ENCODE peak calls at places on chromosomes 3 and 15, in five cellular contexts. S is mesendoderm, Z is neuronal stem cell, I is IMR-90, E is H9. Y is an unnamed sample.

GRCh38 chr3:4976109-4976508 is 3.1 kb upstream of the BHLHE40 start:
- DNase-seq in Z (no peak), I (peak), E (peak), S (peak), Y (peak)

GRCh38 chr3:149717391-149718056 is 34.8 kb downstream of the COMMD2 start:
- DNase-seq in Z (peak), S (peak), I (peak), E (peak), Y (no peak)

GRCh38 chr3:195096484-195097330 is 174.3 kb downstream of the XXYLT1 start:
- DNase-seq in S (no peak), I (no peak), E (no peak), Z (no peak), Y (no peak)

GRCh38 chr3:141998674-141999290 is 122.3 kb downstream of the ATP1B3 start:
- DNase-seq in S (no peak), E (no peak), Z (no peak), I (peak), Y (no peak)

GRCh38 chr15:53918180-53919079 is 59.8 kb upstream of the UNC13C start:
- DNase-seq in I (no peak), S (peak), Z (no peak), E (no peak), Y (no peak)

GRCh38 chr3:65975031-65975430 is 63.7 kb downstream of the MAGI1 start:
- DNase-seq in S (no peak), Z (no peak), I (no peak), E (no peak), Y (no peak)

GRCh38 chr3:69763976-69764851 is 24.9 kb downstream of the MITF start:
- DNase-seq in S (no peak), E (no peak), Z (no peak), I (no peak), Y (no peak)

GRCh38 chr15:33126559-33127290 is 67.8 kb downstream of the FMN1 start:
- DNase-seq in I (peak), S (peak), E (no peak), Z (no peak), Y (no peak)

GRCh38 chr15:66753687-66754377 is 51.8 kb downstream of the SMAD6 start:
- DNase-seq in Z (no peak), S (no peak), E (no peak), I (no peak), Y (no peak)

GRCh38 chr3:4687167-4687566 is 194.0 kb downstream of the ITPR1 start:
- DNase-seq in E (no peak), Z (no peak), S (peak), I (no peak), Y (no peak)

GRCh38 chr3:110261141-110261540 is 810.5 kb upstream of the NECTIN3 start:
- DNase-seq in I (no peak), E (no peak), Z (no peak), S (no peak), Y (no peak)

GRCh38 chr3:3129579-3129978 is 2.8 kb downstream of the TRNT1 start:
- DNase-seq in S (no peak), I (no peak), E (no peak), Z (no peak), Y (no peak)

GRCh38 chr3:3127432-3128010 is 781 bp downstream of the TRNT1 start:
- DNase-seq in E (no peak), Z (no peak), S (peak), I (peak), Y (no peak)

GRCh38 chr3:3126477-3127431 is at the start of gene TRNT1:
- DNase-seq in Z (peak), E (peak), I (peak), S (peak), Y (peak)

GRCh38 chr3:3125977-3126376 is 763 bp upstream of the TRNT1 start:
- DNase-seq in Z (no peak), S (no peak), E (no peak), I (no peak), Y (no peak)
- H2BK5ac ChIP-seq in Z (no peak), S (no peak), E (no peak), I (peak), Y (no peak)

GRCh38 chr3:151314593-151314992 is 2.0 kb downstream of the GPR87 start:
- DNase-seq in Z (no peak), S (peak), E (no peak), I (no peak), Y (no peak)
- H2BK5ac ChIP-seq in Z (no peak), S (no peak), E (no peak), I (no peak), Y (no peak)

DNA sequence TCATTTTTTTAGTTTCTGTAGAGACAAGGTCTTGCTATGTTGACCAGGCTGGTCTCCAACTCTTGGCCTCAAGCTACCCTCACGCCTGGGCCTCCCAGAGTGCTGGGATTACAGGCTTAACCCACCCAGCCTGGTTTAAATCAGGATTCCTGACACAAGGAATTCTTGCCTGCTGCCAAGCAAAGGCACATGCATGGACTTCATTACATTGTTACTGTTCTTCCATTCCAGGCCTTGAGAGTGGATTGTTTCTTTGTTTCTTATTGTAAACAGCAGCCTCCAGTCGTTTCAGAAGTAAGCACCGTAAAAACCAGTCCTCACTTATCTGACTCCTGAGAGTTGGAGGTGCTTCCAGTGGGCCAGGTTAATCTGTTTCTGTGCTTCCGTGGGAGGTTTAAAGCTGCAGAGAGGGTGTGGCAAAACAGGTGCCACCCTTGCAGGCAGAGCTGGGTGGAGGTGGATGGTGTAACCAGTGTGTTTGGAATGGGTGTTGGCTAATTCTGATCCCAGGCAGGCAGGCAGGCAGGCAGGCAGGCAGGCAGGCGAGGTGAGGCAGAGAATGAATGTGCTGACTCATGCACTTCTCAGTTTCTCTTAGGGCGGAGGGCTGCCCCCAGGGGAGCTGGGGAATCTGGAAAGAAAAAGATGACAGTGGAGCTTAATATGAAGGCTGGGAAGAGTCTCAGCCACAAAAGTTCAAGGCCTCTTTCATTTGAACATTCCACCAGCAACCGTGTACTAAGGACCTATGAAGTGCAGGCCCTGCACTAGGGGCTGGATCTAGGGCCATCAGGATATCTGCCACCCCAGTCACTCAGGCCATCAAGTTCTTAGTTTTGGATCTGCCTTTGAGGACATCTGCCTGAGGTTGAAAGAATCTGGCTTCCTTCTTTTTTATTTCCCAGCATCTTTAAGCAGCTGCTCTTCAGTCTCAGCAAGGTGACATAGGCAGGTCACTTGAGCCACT is 37.0 kb upstream of the CDCP1 start:
- DNase-seq in E (peak), S (peak), I (peak), Z (no peak), Y (peak)
- H2BK5ac ChIP-seq in E (no peak), S (peak), I (peak), Z (no peak), Y (peak)

GRCh38 chr15:62846131-62846804 is 196.3 kb upstream of the TPM1 start:
- DNase-seq in I (no peak), E (no peak), S (no peak), Z (no peak), Y (peak)

GRCh38 chr15:62845239-62846126 is 197.1 kb upstream of the TPM1 start:
- DNase-seq in Z (no peak), S (peak), I (peak), E (no peak), Y (no peak)

GRCh38 chr15:62846805-62847481 is 195.6 kb upstream of the TPM1 start:
- DNase-seq in I (no peak), Z (no peak), S (no peak), E (no peak), Y (peak)

GRCh38 chr15:62841891-62842559 is 200.5 kb upstream of the TPM1 start:
- DNase-seq in Z (no peak), E (no peak), I (no peak), S (no peak), Y (no peak)

GRCh38 chr15:62844564-62845235 is 197.8 kb upstream of the TPM1 start:
- DNase-seq in E (no peak), Z (no peak), S (peak), I (no peak), Y (no peak)
- H2BK5ac ChIP-seq in E (no peak), Z (peak), S (no peak), I (no peak), Y (no peak)

Y was measured in H1.